ENCODE peak calls at places on chromosome 21, in nine cellular contexts. A is myocyte; X is pancreas; C is activated CD4-positive, alpha-beta T cell treated with anti-CD3 and anti-CD28 coated beads, Interleukin-2, amount 50 U/mL, for 24 hours; Q is neural crest cell; F is NCI-H2171 treated with DMSO at 0.1 percent for 48 hours; I is uterus; J is T-helper 1 cell; R is Right ventricle myocardium superior. M is an unnamed sample.
A peak's percentile ranks its signal among the peaks of the same experiment; 100 is the strongest.

GRCh38 chr21:16195896-16196443 is 466.2 kb downstream of the USP25 start:
- DNase-seq in A (peak; percentile 64), X (no peak), C (no peak), Q (no peak), F (no peak), I (no peak), J (no peak), R (no peak), M (peak; percentile 66)

GRCh38 chr21:36829116-36829515 is 130.2 kb downstream of the SIM2 start:
- DNase-seq in A (no peak), X (no peak), C (no peak), Q (no peak), F (no peak), I (no peak), J (no peak), R (no peak), M (no peak)

GRCh38 chr21:38756746-38757145 is 49.0 kb upstream of the ETS2 start:
- DNase-seq in A (peak; percentile 53), X (no peak), C (no peak), Q (no peak), F (no peak), I (no peak), J (no peak), R (no peak), M (no peak)

GRCh38 chr21:43740497-43741156 is 21.7 kb downstream of the PDXK start:
- DNase-seq in A (peak; percentile 50), X (no peak), C (no peak), Q (peak; percentile 32), F (peak; percentile 20), I (peak; percentile 60), J (peak; percentile 26), R (no peak), M (no peak)

GRCh38 chr21:41091561-41091960 is 76.4 kb upstream of the BACE2 start:
- DNase-seq in A (no peak), X (no peak), C (no peak), Q (no peak), F (no peak), I (no peak), J (no peak), R (no peak), M (no peak)

GRCh38 chr21:38455403-38455802 is 42.9 kb downstream of the ERG start:
- DNase-seq in A (no peak), X (no peak), C (no peak), Q (no peak), F (no peak), I (no peak), J (no peak), R (no peak), M (peak; percentile 58)

GRCh38 chr21:29146726-29147125 is 16.3 kb downstream of the MAP3K7CL start:
- DNase-seq in A (no peak), X (no peak), C (no peak), Q (no peak), F (no peak), I (no peak), J (no peak), R (no peak), M (peak; percentile 10)

GRCh38 chr21:43925096-43925481 is 60.1 kb downstream of the AGPAT3 start:
- DNase-seq in A (no peak), X (no peak), C (no peak), Q (no peak), F (no peak), I (no peak), J (no peak), R (no peak), M (no peak)

GRCh38 chr21:42471716-42472330 is 24.2 kb downstream of the RSPH1 start:
- DNase-seq in A (no peak), X (no peak), C (no peak), Q (no peak), F (no peak), I (no peak), J (no peak), R (no peak), M (no peak)

GRCh38 chr21:35764586-35764985 is 295.7 kb downstream of the SETD4 start:
- DNase-seq in A (no peak), X (no peak), C (no peak), Q (no peak), F (no peak), I (no peak), J (no peak), R (no peak), M (no peak)

GRCh38 chr21:16535100-16535418 is 805.3 kb downstream of the USP25 start:
- DNase-seq in A (peak; percentile 90), X (peak; percentile 61), C (no peak), Q (no peak), F (no peak), I (peak; percentile 87), J (no peak), R (peak; percentile 85), M (peak; percentile 61)

GRCh38 chr21:14869984-14870840 is 194.6 kb downstream of the NRIP1 start:
- DNase-seq in A (no peak), X (no peak), C (no peak), Q (no peak), F (no peak), I (no peak), J (no peak), R (no peak), M (no peak)

GRCh38 chr21:15966651-15967050 is 236.9 kb downstream of the USP25 start:
- DNase-seq in A (no peak), X (no peak), C (no peak), Q (no peak), F (no peak), I (no peak), J (no peak), R (no peak), M (no peak)

GRCh38 chr21:45157932-45158331 is 83.6 kb downstream of the ADARB1 start:
- DNase-seq in A (no peak), X (no peak), C (no peak), Q (no peak), F (no peak), I (no peak), J (no peak), R (no peak), M (no peak)

GRCh38 chr21:31530918-31531705 is 128.4 kb upstream of the SOD1 start:
- DNase-seq in A (no peak), X (peak; percentile 45), C (no peak), Q (no peak), F (peak; percentile 99), I (no peak), J (no peak), R (no peak), M (no peak)

GRCh38 chr21:20276954-20277353 is 721.3 kb upstream of the NCAM2 start:
- DNase-seq in A (no peak), X (no peak), C (no peak), Q (no peak), F (no peak), I (no peak), J (no peak), R (no peak), M (no peak)

GRCh38 chr21:17613242-17613676 is 558 bp upstream of the BTG3 start:
- DNase-seq in A (peak; percentile 22), X (peak; percentile 30), C (no peak), Q (no peak), F (no peak), I (peak; percentile 46), J (peak; percentile 7), R (peak; percentile 61), M (peak; percentile 22)

GRCh38 chr21:37339527-37339889 is 27.1 kb upstream of the DYRK1A start:
- DNase-seq in A (peak; percentile 31), X (no peak), C (no peak), Q (no peak), F (no peak), I (no peak), J (no peak), R (no peak), M (no peak)

GRCh38 chr21:46605759-46606426 is 1.0 kb upstream of the S100B start:
- DNase-seq in A (no peak), X (no peak), C (no peak), Q (no peak), F (no peak), I (no peak), J (peak; percentile 46), R (peak; percentile 64), M (no peak)

GRCh38 chr21:28336299-28336698 is 656.4 kb downstream of the LTN1 start:
- DNase-seq in A (peak; percentile 66), X (peak; percentile 52), C (no peak), Q (no peak), F (no peak), I (no peak), J (no peak), R (no peak), M (peak; percentile 78)

GRCh38 chr21:37071561-37072238 is 1.2 kb downstream of the PIGP start:
- DNase-seq in A (peak; percentile 60), X (peak; percentile 58), C (no peak), Q (no peak), F (peak; percentile 60), I (peak; percentile 70), J (peak; percentile 4), R (peak; percentile 73), M (peak; percentile 69)

GRCh38 chr21:41170442-41170841 is 2.5 kb downstream of the BACE2 start:
- DNase-seq in A (peak; percentile 29), X (peak; percentile 69), C (no peak), Q (peak; percentile 33), F (no peak), I (peak; percentile 24), J (no peak), R (peak; percentile 60), M (peak; percentile 56)

GRCh38 chr21:20661221-20661620 is 337.0 kb upstream of the NCAM2 start:
- DNase-seq in A (no peak), X (no peak), C (no peak), Q (no peak), F (no peak), I (no peak), J (no peak), R (no peak), M (no peak)

GRCh38 chr21:19540287-19540686 is 1136.7 kb upstream of the TMPRSS15 start:
- DNase-seq in A (no peak), X (no peak), C (no peak), Q (no peak), F (no peak), I (no peak), J (no peak), R (no peak), M (no peak)

GRCh38 chr21:26055841-26056264 is 114.7 kb downstream of the APP start:
- DNase-seq in A (no peak), X (no peak), C (no peak), Q (no peak), F (no peak), I (no peak), J (no peak), R (no peak), M (no peak)

GRCh38 chr21:37206531-37206930 is 60.6 kb downstream of the VPS26C start:
- DNase-seq in A (no peak), X (no peak), C (no peak), Q (no peak), F (no peak), I (no peak), J (no peak), R (no peak), M (peak; percentile 9)

GRCh38 chr21:32371913-32372314 is 20.9 kb downstream of the URB1 start:
- DNase-seq in A (peak; percentile 54), X (no peak), C (no peak), Q (no peak), F (no peak), I (peak; percentile 54), J (peak; percentile 34), R (no peak), M (peak; percentile 98)

GRCh38 chr21:21373969-21374368 is 375.8 kb downstream of the NCAM2 start:
- DNase-seq in A (no peak), X (no peak), C (no peak), Q (no peak), F (no peak), I (no peak), J (no peak), R (no peak), M (no peak)

GRCh38 chr21:36550761-36551160 is 70.8 kb upstream of the CLDN14 start:
- DNase-seq in A (peak; percentile 81), X (no peak), C (no peak), Q (no peak), F (no peak), I (no peak), J (no peak), R (no peak), M (no peak)

GRCh38 chr21:34200288-34200905 is 127.0 kb downstream of the MRPS6 start:
- DNase-seq in A (no peak), X (no peak), C (no peak), Q (no peak), F (no peak), I (no peak), J (no peak), R (no peak), M (no peak)

GRCh38 chr21:46557469-46557868 is 47.4 kb downstream of the S100B start:
- DNase-seq in A (no peak), X (no peak), C (no peak), Q (no peak), F (no peak), I (no peak), J (no peak), R (no peak), M (no peak)

M was measured in endothelial cell of umbilical vein.